ENCODE peak calls at places on chromosome 9, in five cellular contexts. M is heart left ventricle, B is spleen, R is adrenal gland, F is right lobe of liver. Y is an unnamed sample.

GRCh38 chr9:112075009-112075378 is 100.1 kb downstream of the SUSD1 start:
- DNase-seq in M (no peak), B (no peak), R (no peak), F (no peak), Y (no peak)

GRCh38 chr9:6473149-6473548 is 60.1 kb downstream of the UHRF2 start:
- DNase-seq in M (no peak), B (no peak), R (no peak), F (no peak), Y (no peak)

GRCh38 chr9:129617167-129617566 is 3.7 kb downstream of the C9orf50 start:
- DNase-seq in M (no peak), B (no peak), R (no peak), F (no peak), Y (no peak)

GRCh38 chr9:4842734-4843133 is 50.0 kb downstream of the RCL1 start:
- DNase-seq in M (no peak), B (no peak), R (no peak), F (no peak), Y (no peak)

GRCh38 chr9:69674112-69674511 is 1.9 kb upstream of the APBA1 start:
- DNase-seq in M (no peak), B (no peak), R (no peak), F (no peak), Y (no peak)

GRCh38 chr9:126293522-126293889 is 33.1 kb upstream of the MVB12B start:
- DNase-seq in M (no peak), B (no peak), R (no peak), F (no peak), Y (no peak)

GRCh38 chr9:105735366-105735765 is 41.0 kb downstream of the TMEM38B start:
- DNase-seq in M (no peak), B (no peak), R (no peak), F (no peak), Y (no peak)

GRCh38 chr9:21481470-21482057 is 549 bp downstream of the IFNE start:
- DNase-seq in M (no peak), B (no peak), R (no peak), F (no peak), Y (no peak)

GRCh38 chr9:15182003-15182695 is 124.9 kb downstream of the TTC39B start:
- DNase-seq in M (no peak), B (no peak), R (no peak), F (no peak), Y (no peak)

GRCh38 chr9:19675492-19675891 is 113.3 kb downstream of the SLC24A2 start:
- DNase-seq in M (no peak), B (no peak), R (no peak), F (no peak), Y (no peak)

GRCh38 chr9:137273616-137274320 is 3.8 kb upstream of the TOR4A start:
- DNase-seq in M (peak; percentile 38), B (peak; percentile 70), R (no peak), F (peak; percentile 82), Y (no peak)

GRCh38 chr9:82295177-82295576 is 306.6 kb downstream of the SPATA31D1 start:
- DNase-seq in M (no peak), B (no peak), R (no peak), F (no peak), Y (no peak)

GRCh38 chr9:83330207-83331196 is 207.7 kb downstream of the FRMD3 start:
- DNase-seq in M (no peak), B (no peak), R (no peak), F (no peak), Y (no peak)

GRCh38 chr9:130034570-130034969 is 8.4 kb downstream of the FNBP1 start:
- DNase-seq in M (no peak), B (no peak), R (peak; percentile 26), F (no peak), Y (no peak)

GRCh38 chr9:96321515-96321914 is 19.5 kb upstream of the HSD17B3 start:
- DNase-seq in M (no peak), B (no peak), R (no peak), F (no peak), Y (no peak)

GRCh38 chr9:119968837-119969707 is 599.8 kb upstream of the BRINP1 start:
- DNase-seq in M (peak; percentile 75), B (peak; percentile 90), R (peak; percentile 83), F (peak; percentile 79), Y (peak; percentile 22)

GRCh38 chr9:95494416-95495371 is 22.1 kb downstream of the PTCH1 start:
- DNase-seq in M (no peak), B (peak; percentile 94), R (peak; percentile 19), F (no peak), Y (no peak)

GRCh38 chr9:30851600-30851999 is 1532.8 kb upstream of the ACO1 start:
- DNase-seq in M (no peak), B (no peak), R (no peak), F (no peak), Y (no peak)

GRCh38 chr9:126707083-126707482 is 93.4 kb downstream of the LMX1B start:
- DNase-seq in M (no peak), B (no peak), R (no peak), F (no peak), Y (no peak)

GRCh38 chr9:113992994-113993393 is 85.1 kb downstream of the AMBP start:
- DNase-seq in M (no peak), B (peak; percentile 66), R (no peak), F (no peak), Y (no peak)

GRCh38 chr9:94002316-94003140 is 47.4 kb upstream of the BARX1 start:
- DNase-seq in M (no peak), B (no peak), R (peak; percentile 62), F (no peak), Y (no peak)

GRCh38 chr9:93168581-93168980 is 15.4 kb upstream of the WNK2 start:
- DNase-seq in M (no peak), B (no peak), R (no peak), F (no peak), Y (no peak)

GRCh38 chr9:37100317-37100716 is 20.1 kb upstream of the ZCCHC7 start:
- DNase-seq in M (no peak), B (no peak), R (no peak), F (no peak), Y (no peak)

GRCh38 chr9:16627967-16628366 is 242.5 kb downstream of the BNC2 start:
- DNase-seq in M (peak; percentile 65), B (no peak), R (no peak), F (no peak), Y (no peak)

GRCh38 chr9:14343948-14344547 is 30.1 kb upstream of the NFIB start:
- DNase-seq in M (peak; percentile 70), B (no peak), R (no peak), F (no peak), Y (no peak)

GRCh38 chr9:36637491-36638270 is 65.0 kb downstream of the MELK start:
- DNase-seq in M (no peak), B (no peak), R (no peak), F (no peak), Y (no peak)

GRCh38 chr9:111983484-111983908 is 86.9 kb downstream of the UGCG start:
- DNase-seq in M (no peak), B (no peak), R (no peak), F (no peak), Y (no peak)

GRCh38 chr9:97853844-97854695 is 1.0 kb downstream of the FOXE1 start:
- DNase-seq in M (no peak), B (peak; percentile 86), R (no peak), F (no peak), Y (no peak)

GRCh38 chr9:7533376-7534090 is 266.0 kb downstream of the DMAC1 start:
- DNase-seq in M (no peak), B (no peak), R (no peak), F (no peak), Y (no peak)

GRCh38 chr9:36877239-36877638 is 156.8 kb downstream of the PAX5 start:
- DNase-seq in M (no peak), B (peak; percentile 50), R (no peak), F (no peak), Y (no peak)

GRCh38 chr9:121369595-121370265 is at the start of gene STOM:
- DNase-seq in M (peak; percentile 95), B (no peak), R (peak; percentile 92), F (peak; percentile 89), Y (peak; percentile 90)

GRCh38 chr9:120919639-120920494 is 6.7 kb downstream of the TRAF1 start:
- DNase-seq in M (no peak), B (no peak), R (peak; percentile 46), F (no peak), Y (no peak)

GRCh38 chr9:2621678-2622360 is at the start of gene VLDLR:
- DNase-seq in M (peak; percentile 63), B (peak; percentile 79), R (peak; percentile 52), F (peak; percentile 63), Y (peak; percentile 52)

GRCh38 chr9:2798423-2798822 is 45.5 kb downstream of the PUM3 start:
- DNase-seq in M (no peak), B (no peak), R (no peak), F (no peak), Y (no peak)

GRCh38 chr9:109478204-109478563 is 19.9 kb downstream of the PTPN3 start:
- DNase-seq in M (no peak), B (no peak), R (no peak), F (no peak), Y (no peak)
- H3K4me3 ChIP-seq in M (no peak overlapping the region), B (no peak overlapping the region), R (no peak overlapping the region), F (peak overlapping the region; percentile 47), Y (no peak overlapping the region)

GRCh38 chr9:116687762-116688160 is 656 bp downstream of the TRIM32 start:
- DNase-seq in M (no peak), B (no peak), R (no peak), F (no peak), Y (no peak)
- H3K27ac ChIP-seq in M (no peak overlapping the region), B (peak overlapping the region; percentile 90), R (peak overlapping the region; percentile 84), F (peak overlapping the region; percentile 53), Y (peak overlapping the region; percentile 79)

GRCh38 chr9:33923079-33923478 is 106.1 kb downstream of the UBE2R2 start:
- DNase-seq in M (no peak), B (peak; percentile 47), R (no peak), F (no peak), Y (no peak)
- TF ChIP-seq POLR2A in M (no peak), B (no peak), R (no peak), F (no peak), Y (no peak)

GRCh38 chr9:116282598-116282997 is 129.0 kb downstream of the PAPPA start:
- DNase-seq in M (no peak), B (no peak), R (no peak), F (no peak), Y (no peak)

GRCh38 chr9:116287721-116288120 is 134.1 kb downstream of the PAPPA start:
- DNase-seq in M (no peak), B (no peak), R (no peak), F (no peak), Y (no peak)

GRCh38 chr9:116285320-116285719 is 131.7 kb downstream of the PAPPA start:
- DNase-seq in M (no peak), B (no peak), R (no peak), F (no peak), Y (no peak)

GRCh38 chr9:116286287-116286686 is 132.7 kb downstream of the PAPPA start:
- DNase-seq in M (no peak), B (no peak), R (no peak), F (no peak), Y (no peak)

GRCh38 chr9:116284518-116284917 is 130.9 kb downstream of the PAPPA start:
- DNase-seq in M (no peak), B (no peak), R (no peak), F (no peak), Y (no peak)
- H3K4me3 ChIP-seq in M (no peak overlapping the region), B (no peak overlapping the region), R (no peak overlapping the region), F (no peak overlapping the region), Y (no peak overlapping the region)

Y was measured in uterus.